ENCODE peak calls at places on chromosomes 7 and 10, in four cellular contexts. One of them, this sample, is unnamed.

GRCh38 chr10:19683326-19683725 is 132.9 kb upstream of the PLXDC2 start:
- DNase-seq in HCT116: no peak
- DNase-seq in K562: no peak
- DNase-seq in HepG2: no peak
- DNase-seq in this sample: no peak

GRCh38 chr7:85041599-85042216 is 145.1 kb downstream of the SEMA3D start:
- DNase-seq in HCT116: peak; percentile 62
- DNase-seq in K562: peak; percentile 23
- DNase-seq in HepG2: peak; percentile 55
- DNase-seq in this sample: peak; percentile 67

GRCh38 chr7:22725585-22725984 is 1.4 kb upstream of the IL6 start:
- DNase-seq in HCT116: peak; percentile 27
- DNase-seq in K562: peak; percentile 57
- DNase-seq in HepG2: peak; percentile 47
- DNase-seq in this sample: no peak

GRCh38 chr10:36578306-36578705 is 547.1 kb upstream of the ANKRD30A start:
- DNase-seq in HCT116: no peak
- DNase-seq in K562: no peak
- DNase-seq in HepG2: no peak
- DNase-seq in this sample: peak; percentile 15

GRCh38 chr10:13924020-13924725 is 337.4 kb downstream of the PRPF18 start:
- DNase-seq in HCT116: no peak
- DNase-seq in K562: no peak
- DNase-seq in HepG2: no peak
- DNase-seq in this sample: no peak

GRCh38 chr7:99731638-99732374 is 3.2 kb downstream of the CYP3A7 start:
- DNase-seq in HCT116: no peak
- DNase-seq in K562: no peak
- DNase-seq in HepG2: no peak
- DNase-seq in this sample: no peak

GRCh38 chr7:30224511-30225031 is 59.8 kb upstream of the ZNRF2 start:
- DNase-seq in HCT116: no peak
- DNase-seq in K562: no peak
- DNase-seq in HepG2: no peak
- DNase-seq in this sample: no peak

GRCh38 chr7:11212080-11212711 is 238.5 kb downstream of the PHF14 start:
- DNase-seq in HCT116: peak; percentile 42
- DNase-seq in K562: peak; percentile 55
- DNase-seq in HepG2: peak; percentile 55
- DNase-seq in this sample: peak; percentile 39

GRCh38 chr10:109770000-109770399 is 153.3 kb downstream of the XPNPEP1 start:
- DNase-seq in HCT116: no peak
- DNase-seq in K562: no peak
- DNase-seq in HepG2: no peak
- DNase-seq in this sample: no peak

GRCh38 chr10:6065406-6065805 is 3.2 kb upstream of the IL2RA start:
- DNase-seq in HCT116: no peak
- DNase-seq in K562: no peak
- DNase-seq in HepG2: no peak
- DNase-seq in this sample: no peak

GRCh38 chr10:95280637-95281036 is 10.2 kb downstream of the PDLIM1 start:
- DNase-seq in HCT116: no peak
- DNase-seq in K562: no peak
- DNase-seq in HepG2: peak; percentile 74
- DNase-seq in this sample: no peak

GRCh38 chr7:90999989-91000979 is 263.9 kb upstream of the FZD1 start:
- DNase-seq in HCT116: no peak
- DNase-seq in K562: no peak
- DNase-seq in HepG2: no peak
- DNase-seq in this sample: no peak

GRCh38 chr10:75857269-75857846 is 425.9 kb downstream of the LRMDA start:
- DNase-seq in HCT116: no peak
- DNase-seq in K562: no peak
- DNase-seq in HepG2: no peak
- DNase-seq in this sample: no peak

GRCh38 chr10:1526427-1527055 is 210.8 kb downstream of the ADARB2 start:
- DNase-seq in HCT116: no peak
- DNase-seq in K562: peak; percentile 34
- DNase-seq in HepG2: no peak
- DNase-seq in this sample: no peak

GRCh38 chr7:42549866-42550485 is 313.0 kb upstream of the GLI3 start:
- DNase-seq in HCT116: no peak
- DNase-seq in K562: no peak
- DNase-seq in HepG2: no peak
- DNase-seq in this sample: no peak

GRCh38 chr7:130560972-130561371 is 69.1 kb downstream of the MEST start:
- DNase-seq in HCT116: peak; percentile 26
- DNase-seq in K562: peak; percentile 43
- DNase-seq in HepG2: peak; percentile 20
- DNase-seq in this sample: peak; percentile 35

GRCh38 chr10:81179805-81180452 is 642.2 kb downstream of the SH2D4B start:
- DNase-seq in HCT116: no peak
- DNase-seq in K562: no peak
- DNase-seq in HepG2: peak; percentile 0
- DNase-seq in this sample: no peak

GRCh38 chr10:46223064-46223480 is 63.7 kb upstream of the ANTXRL start:
- DNase-seq in HCT116: no peak
- DNase-seq in K562: peak; percentile 59
- DNase-seq in HepG2: no peak
- DNase-seq in this sample: no peak

GRCh38 chr10:55627526-55628170 is 733.4 kb downstream of the ZWINT start:
- DNase-seq in HCT116: no peak
- DNase-seq in K562: no peak
- DNase-seq in HepG2: no peak
- DNase-seq in this sample: no peak

GRCh38 chr10:6396652-6397051 is 183.4 kb downstream of the PRKCQ start:
- DNase-seq in HCT116: no peak
- DNase-seq in K562: no peak
- DNase-seq in HepG2: no peak
- DNase-seq in this sample: no peak

GRCh38 chr7:20269726-20270125 is 52.5 kb upstream of the MACC1 start:
- DNase-seq in HCT116: no peak
- DNase-seq in K562: no peak
- DNase-seq in HepG2: no peak
- DNase-seq in this sample: no peak

GRCh38 chr10:17001961-17002749 is 127.5 kb downstream of the CUBN start:
- DNase-seq in HCT116: no peak
- DNase-seq in K562: no peak
- DNase-seq in HepG2: no peak
- DNase-seq in this sample: no peak

DNA sequence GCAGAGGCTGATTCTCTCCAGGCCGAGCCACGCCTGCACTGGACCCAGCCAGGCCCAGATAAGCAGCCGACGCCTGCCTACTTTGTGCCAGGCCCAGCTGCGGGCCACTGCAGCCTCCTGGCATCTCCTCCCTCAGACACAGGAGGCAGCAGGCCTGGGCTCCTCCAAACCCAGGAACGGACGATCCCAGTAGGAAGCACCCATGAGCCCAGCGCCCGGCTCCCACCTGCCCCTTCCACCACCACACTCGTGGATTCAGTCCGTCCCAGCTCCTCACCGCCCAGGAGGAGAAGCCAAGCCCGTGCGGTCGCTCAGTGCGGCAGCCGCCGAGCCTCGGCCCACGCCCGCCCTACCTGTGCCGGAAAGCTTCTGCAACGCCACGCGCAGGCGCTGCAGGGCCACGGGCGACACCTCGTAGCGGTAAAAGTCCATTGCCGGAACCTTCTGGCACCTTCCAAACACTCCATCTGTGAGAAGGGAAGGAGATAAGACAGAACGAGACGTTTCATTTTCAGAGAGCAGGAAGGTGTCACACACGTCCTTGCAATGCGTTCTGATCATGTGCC is 271.1 kb downstream of the PTPRN2 start:
- DNase-seq in HCT116: no peak
- DNase-seq in K562: no peak
- DNase-seq in HepG2: no peak
- DNase-seq in this sample: no peak
- TF ChIP-seq TCF7L2 in HCT116: no peak
- TF ChIP-seq TCF7L2 in K562: no peak
- TF ChIP-seq TCF7L2 in HepG2: no peak
- TF ChIP-seq TCF7L2 in this sample: no peak

DNA sequence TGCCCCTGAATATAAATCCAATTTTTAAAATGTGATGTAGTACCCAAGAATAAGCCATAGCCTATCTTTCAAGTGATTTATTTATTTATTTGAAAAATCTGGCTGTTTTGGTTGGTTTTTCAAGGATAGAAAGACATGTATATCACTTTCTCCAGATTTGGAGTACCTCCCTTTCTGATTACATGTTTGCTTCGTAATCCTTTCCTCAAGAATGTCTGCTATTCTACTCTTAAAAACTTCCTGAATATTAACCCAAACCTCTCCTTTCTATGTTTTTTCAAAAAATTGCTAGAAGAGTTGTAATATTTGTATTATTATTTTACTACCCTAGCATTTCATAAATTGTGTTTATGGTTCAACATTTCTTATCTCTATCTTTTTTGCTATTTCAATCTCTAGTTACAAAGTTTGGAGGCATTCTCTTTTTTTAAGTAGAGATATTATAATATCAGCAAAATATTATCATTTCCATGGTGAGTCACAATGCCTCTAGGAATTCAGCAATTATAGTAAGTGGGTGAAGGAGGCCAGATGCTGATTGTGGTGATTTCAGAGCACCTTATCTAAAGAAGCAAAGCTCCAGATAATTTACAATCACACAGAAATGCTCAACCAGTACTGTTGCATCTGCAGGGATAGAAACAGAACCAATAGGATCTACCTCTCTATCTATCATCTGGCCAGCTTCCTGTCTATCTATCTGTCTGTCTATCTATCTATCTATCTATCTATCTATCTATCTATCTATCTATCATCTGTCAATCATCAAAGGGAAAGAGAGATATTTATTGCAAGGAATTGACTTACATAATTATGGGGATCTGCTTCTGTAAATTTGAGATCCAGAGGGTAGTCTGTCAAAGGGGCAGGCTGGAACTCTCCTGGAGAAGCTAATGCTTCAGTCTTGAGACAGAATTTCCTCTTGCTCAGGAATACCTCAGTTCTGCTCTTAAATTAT is 412.5 kb upstream of the SEMA3C start:
- DNase-seq in HCT116: no peak
- DNase-seq in K562: no peak
- DNase-seq in HepG2: no peak
- DNase-seq in this sample: no peak
- H3K4me3 ChIP-seq in HCT116: no peak overlapping the region
- H3K4me3 ChIP-seq in K562: no peak overlapping the region
- H3K4me3 ChIP-seq in HepG2: no peak overlapping the region
- H3K4me3 ChIP-seq in this sample: no peak overlapping the region

DNA sequence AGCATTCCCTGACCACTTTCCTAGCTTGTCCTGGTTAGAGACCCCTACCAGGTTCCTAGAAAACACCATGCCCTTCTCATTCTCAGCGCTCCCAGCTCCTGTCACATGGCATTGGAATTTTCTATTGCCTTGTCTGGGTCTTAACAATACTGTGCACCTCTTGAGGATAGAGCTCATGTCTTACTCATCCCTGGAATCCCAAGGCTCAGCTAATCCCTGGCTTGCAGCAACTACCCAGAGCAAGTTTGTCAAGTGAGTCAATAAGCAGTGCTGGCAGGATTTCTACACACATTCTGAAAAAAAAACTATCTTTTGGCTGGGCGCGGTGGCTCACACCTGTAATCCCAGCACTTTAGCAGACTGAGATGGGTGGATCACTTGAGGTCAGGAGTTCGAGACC is 11.7 kb upstream of the PRDX3 start:
- DNase-seq in HCT116: peak; percentile 69
- DNase-seq in K562: no peak
- DNase-seq in HepG2: no peak
- DNase-seq in this sample: peak; percentile 67
- H3K27ac ChIP-seq in HCT116: no peak overlapping the region
- H3K27ac ChIP-seq in K562: peak overlapping the region; percentile 65
- H3K27ac ChIP-seq in HepG2: no peak overlapping the region
- H3K27ac ChIP-seq in this sample: no peak overlapping the region

DNA sequence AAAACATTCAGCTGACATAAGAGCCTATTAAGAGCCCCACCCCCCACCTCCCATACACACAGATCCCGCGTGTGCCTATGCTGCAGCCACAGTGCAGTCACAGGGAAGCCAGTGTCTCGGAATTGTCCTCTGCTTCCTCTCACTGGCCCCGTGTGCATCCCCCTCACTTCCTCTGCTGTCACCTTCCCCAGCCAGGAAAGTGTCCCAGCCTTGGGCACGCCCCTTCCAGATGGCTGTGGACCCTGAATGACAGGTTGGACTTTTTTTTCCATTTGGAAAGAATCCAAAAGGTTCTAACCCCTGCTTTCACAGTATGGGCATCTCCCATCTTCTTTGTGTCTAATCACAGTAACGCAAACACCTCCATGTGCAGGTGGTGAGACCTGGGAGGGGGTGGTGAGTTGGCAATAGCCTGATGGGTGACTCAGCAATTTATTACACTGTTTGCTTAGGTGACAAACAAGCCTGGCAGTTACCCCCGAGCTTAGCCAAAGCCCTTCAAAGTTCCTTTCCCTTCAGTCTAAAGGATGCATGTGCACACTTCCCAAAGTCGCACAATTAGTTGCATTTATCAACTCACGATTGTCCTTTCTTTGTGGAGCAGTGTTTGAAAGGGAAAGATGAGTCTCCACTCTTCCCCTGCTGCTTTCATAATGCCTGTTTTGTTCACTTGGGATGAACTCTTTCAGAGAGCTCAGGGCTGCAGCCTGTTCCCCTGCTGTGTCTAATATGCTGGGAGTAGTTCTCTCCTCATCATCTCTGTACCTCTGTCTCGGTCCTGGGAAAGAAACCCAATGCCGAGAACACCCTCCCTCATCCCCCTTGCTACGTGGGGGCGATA is 67.5 kb upstream of the EFCAB10 start:
- DNase-seq in HCT116: peak; percentile 41
- DNase-seq in K562: peak; percentile 51
- DNase-seq in HepG2: peak; percentile 65
- DNase-seq in this sample: no peak
- TF ChIP-seq TCF7L2 in HCT116: no peak
- TF ChIP-seq TCF7L2 in K562: no peak
- TF ChIP-seq TCF7L2 in HepG2: no peak
- TF ChIP-seq TCF7L2 in this sample: peak; percentile 32

GRCh38 chr7:124020060-124020459 is 12.8 kb downstream of the TMEM229A start:
- DNase-seq in HCT116: no peak
- DNase-seq in K562: no peak
- DNase-seq in HepG2: no peak
- DNase-seq in this sample: no peak
- H3K4me3 ChIP-seq in HCT116: no peak overlapping the region
- H3K4me3 ChIP-seq in K562: no peak overlapping the region
- H3K4me3 ChIP-seq in HepG2: no peak overlapping the region
- H3K4me3 ChIP-seq in this sample: no peak overlapping the region

GRCh38 chr10:4672199-4672598 is 153.8 kb upstream of the AKR1E2 start:
- DNase-seq in HCT116: no peak
- DNase-seq in K562: no peak
- DNase-seq in HepG2: no peak
- DNase-seq in this sample: no peak

GRCh38 chr10:4670737-4671136 is 155.3 kb upstream of the AKR1E2 start:
- DNase-seq in HCT116: no peak
- DNase-seq in K562: no peak
- DNase-seq in HepG2: no peak
- DNase-seq in this sample: no peak

GRCh38 chr10:4669585-4669984 is 156.4 kb upstream of the AKR1E2 start:
- DNase-seq in HCT116: no peak
- DNase-seq in K562: no peak
- DNase-seq in HepG2: no peak
- DNase-seq in this sample: no peak

GRCh38 chr10:4673279-4674040 is 152.5 kb upstream of the AKR1E2 start:
- DNase-seq in HCT116: no peak
- DNase-seq in K562: no peak
- DNase-seq in HepG2: no peak
- DNase-seq in this sample: no peak

GRCh38 chr10:4671451-4672145 is 154.4 kb upstream of the AKR1E2 start:
- DNase-seq in HCT116: peak; percentile 77
- DNase-seq in K562: no peak
- DNase-seq in HepG2: no peak
- DNase-seq in this sample: peak; percentile 80
- H3K27ac ChIP-seq in HCT116: peak overlapping the region; percentile 69
- H3K27ac ChIP-seq in K562: no peak overlapping the region
- H3K27ac ChIP-seq in HepG2: no peak overlapping the region
- H3K27ac ChIP-seq in this sample: peak overlapping the region; percentile 100